ENCODE peak calls at places on chromosome 7, in six cellular contexts. C is nucleus accumbens; K is stimulated activated CD8-positive, alpha-beta memory T cell treated with anti-CD3 and anti-CD28 coated beads, Interleukin-15, amount 100 ng/mL, for 24 hours; V is NCI-H524; G is pancreas; H is activated CD4-positive, alpha-beta T cell treated with anti-CD3 and anti-CD28 coated beads, Interleukin-2, amount 50 U/mL, for 24 hours. P is an unnamed sample.

GRCh38 chr7:99827040-99827778 is 604 bp upstream of the CYP3A43 start:
- DNase-seq in V (no peak), K (no peak), G (peak), H (no peak), C (no peak), P (no peak)

GRCh38 chr7:155959894-155960293 is 147.6 kb upstream of the SHH start:
- DNase-seq in G (no peak), C (no peak), K (no peak), V (no peak), H (no peak), P (no peak)

GRCh38 chr7:157018997-157019591 is 8.6 kb upstream of the MNX1 start:
- DNase-seq in V (peak), C (no peak), G (no peak), H (no peak), K (no peak), P (no peak)

GRCh38 chr7:81503321-81503720 is 266.5 kb downstream of the HGF start:
- DNase-seq in H (no peak), V (peak), G (no peak), K (no peak), C (no peak), P (no peak)

GRCh38 chr7:129906700-129907099 is 46.1 kb downstream of the UBE2H start:
- DNase-seq in V (no peak), K (no peak), G (no peak), C (no peak), H (no peak), P (no peak)

GRCh38 chr7:135853008-135853407 is 104.4 kb upstream of the FAM180A start:
- DNase-seq in K (no peak), H (no peak), V (no peak), G (no peak), C (no peak), P (no peak)

GRCh38 chr7:26044320-26044719 is 107.7 kb upstream of the NFE2L3 start:
- DNase-seq in K (no peak), H (no peak), V (no peak), G (no peak), C (no peak), P (no peak)

GRCh38 chr7:113283861-113284260 is 165.5 kb upstream of the SMIM30 start:
- DNase-seq in C (no peak), G (no peak), K (no peak), H (no peak), V (no peak), P (no peak)